ENCODE peak calls at places on chromosomes 13 and 19, in six cellular contexts. Q, I, S, U, L and Z are unnamed samples.

GRCh38 chr19:47625650-47626049 is 16.7 kb downstream of the BICRA start:
- DNase-seq in Q (no peak), I (no peak), L (no peak), U (no peak), S (no peak), Z (no peak)

GRCh38 chr13:74290324-74290773 is 156.1 kb upstream of the KLF12 start:
- DNase-seq in I (peak), L (peak), U (peak), S (peak), Q (no peak), Z (peak)

GRCh38 chr13:24348797-24349515 is 39.6 kb downstream of the C1QTNF9 start:
- DNase-seq in U (no peak), Q (no peak), S (no peak), I (no peak), L (no peak), Z (no peak)

GRCh38 chr19:50517704-50518075 is 4.0 kb upstream of the ASPDH start:
- DNase-seq in L (no peak), I (no peak), U (no peak), Q (no peak), S (no peak), Z (no peak)

GRCh38 chr19:12665646-12666304 is 767 bp downstream of the MAN2B1 start:
- DNase-seq in L (no peak), I (no peak), U (peak), S (peak), Q (no peak), Z (no peak)

GRCh38 chr13:94710881-94711560 is 1.3 kb downstream of the SOX21 start:
- DNase-seq in S (peak), Q (peak), I (no peak), U (no peak), L (peak), Z (peak)

GRCh38 chr19:14433454-14434156 is 499 bp downstream of the PKN1 start:
- DNase-seq in S (no peak), I (no peak), Q (peak), U (no peak), L (no peak), Z (no peak)

GRCh38 chr13:89282241-89282640 is 1611.1 kb downstream of the SLITRK5 start:
- DNase-seq in L (no peak), Q (no peak), S (no peak), I (no peak), U (no peak), Z (no peak)

GRCh38 chr13:44207476-44207875 is 166.1 kb upstream of the SERP2 start:
- DNase-seq in Q (no peak), S (no peak), I (no peak), U (no peak), L (no peak), Z (no peak)

GRCh38 chr13:76697277-76697676 is 188.9 kb downstream of the KCTD12 start:
- DNase-seq in Q (no peak), S (no peak), I (no peak), L (no peak), U (no peak), Z (peak)

GRCh38 chr19:46860846-46861690 is at the start of gene ARHGAP35:
- DNase-seq in L (peak), Q (peak), I (no peak), U (no peak), S (no peak), Z (no peak)

GRCh38 chr19:28522545-28522922 is 690.4 kb downstream of the UQCRFS1 start:
- DNase-seq in L (no peak), U (no peak), I (no peak), S (no peak), Q (peak), Z (no peak)

GRCh38 chr19:29771708-29772415 is 39.9 kb upstream of the CCNE1 start:
- DNase-seq in U (peak), L (peak), S (peak), Q (peak), I (peak), Z (peak)

GRCh38 chr13:100517706-100518105 is 70.9 kb downstream of the GGACT start:
- DNase-seq in Q (no peak), S (no peak), L (no peak), I (no peak), U (no peak), Z (no peak)

GRCh38 chr13:33287142-33287882 is 1.8 kb upstream of the STARD13 start:
- DNase-seq in U (no peak), I (no peak), L (no peak), S (no peak), Q (no peak), Z (no peak)

GRCh38 chr19:7873304-7874079 is 698 bp downstream of the PRR36 start:
- DNase-seq in I (no peak), L (no peak), U (no peak), S (no peak), Q (peak), Z (no peak)

GRCh38 chr19:45528149-45528743 is 21.0 kb downstream of the VASP start:
- DNase-seq in Q (peak), S (peak), I (no peak), L (peak), U (peak), Z (peak)

GRCh38 chr13:106373304-106373988 is 162.0 kb downstream of the EFNB2 start:
- DNase-seq in I (no peak), L (no peak), U (no peak), Q (no peak), S (no peak), Z (peak)

GRCh38 chr13:66359910-66360552 is 870.1 kb downstream of the PCDH9 start:
- DNase-seq in U (no peak), S (no peak), I (no peak), Q (no peak), L (no peak), Z (no peak)

GRCh38 chr13:42894765-42895181 is 97.3 kb downstream of the EPSTI1 start:
- DNase-seq in Q (no peak), S (no peak), I (no peak), U (peak), L (no peak), Z (no peak)

GRCh38 chr19:18437481-18438330 is at the start of gene ISYNA1:
- DNase-seq in L (peak), U (peak), S (peak), I (peak), Q (peak), Z (peak)

GRCh38 chr19:48982280-48982679 is 10.8 kb downstream of the GYS1 start:
- DNase-seq in S (no peak), I (no peak), Q (no peak), U (no peak), L (no peak), Z (no peak)

GRCh38 chr19:35959040-35959967 is 23.1 kb downstream of the LRFN3 start:
- DNase-seq in L (peak), S (no peak), U (no peak), I (no peak), Q (peak), Z (no peak)

GRCh38 chr19:49533551-49534488 is 6.0 kb downstream of the RCN3 start:
- DNase-seq in S (peak), Q (peak), U (peak), I (peak), L (peak), Z (peak)

GRCh38 chr19:38657633-38658222 is 10.3 kb downstream of the ACTN4 start:
- DNase-seq in L (no peak), I (no peak), Q (no peak), S (peak), U (peak), Z (peak)

GRCh38 chr13:35349673-35350278 is 126.7 kb downstream of the MAB21L1 start:
- DNase-seq in Q (no peak), U (no peak), S (peak), I (no peak), L (no peak), Z (no peak)

GRCh38 chr19:34493649-34494044 is 12.1 kb downstream of the WTIP start:
- DNase-seq in S (no peak), L (no peak), U (no peak), Q (no peak), I (no peak), Z (no peak)

GRCh38 chr19:34493038-34493648 is 11.6 kb downstream of the WTIP start:
- DNase-seq in I (no peak), S (no peak), L (no peak), U (no peak), Q (no peak), Z (no peak)

GRCh38 chr19:34495416-34495815 is 13.9 kb downstream of the WTIP start:
- DNase-seq in Q (no peak), U (no peak), I (no peak), S (no peak), L (no peak), Z (no peak)

GRCh38 chr19:34497112-34497805 is 15.7 kb downstream of the WTIP start:
- DNase-seq in Q (no peak), L (no peak), U (no peak), S (no peak), I (no peak), Z (no peak)

DNA sequence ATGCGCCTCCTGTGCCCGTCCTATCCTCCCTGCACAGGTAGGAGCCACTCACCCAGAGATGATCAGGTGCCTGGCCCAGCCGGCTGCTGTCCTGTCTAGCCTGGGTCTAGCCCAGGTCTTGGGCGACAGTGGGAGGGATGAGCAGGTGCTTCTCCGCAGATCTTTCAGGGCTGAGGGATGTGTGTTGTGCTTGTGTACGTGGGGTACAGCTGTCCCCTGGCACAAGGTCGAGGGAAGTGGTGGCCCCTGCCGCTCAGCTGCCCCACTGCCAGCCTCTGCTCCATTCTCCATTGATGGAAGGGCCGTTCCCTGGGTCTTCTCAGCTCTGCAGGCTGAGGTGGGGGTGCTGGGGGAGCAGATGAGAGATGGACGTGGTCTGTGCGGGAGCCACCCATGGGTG is 13.0 kb downstream of the WTIP start:
- DNase-seq in U (no peak), Q (no peak), S (no peak), L (no peak), I (no peak), Z (no peak)
- H2BK5ac ChIP-seq in U (no peak), Q (no peak), S (no peak), L (no peak), I (no peak), Z (no peak)

GRCh38 chr19:16463341-16463990 is 8.3 kb downstream of the EPS15L1 start:
- DNase-seq in L (no peak), U (no peak), I (no peak), S (no peak), Q (no peak), Z (no peak)

GRCh38 chr19:16462757-16463250 is 9.0 kb downstream of the EPS15L1 start:
- DNase-seq in Q (no peak), I (no peak), L (no peak), S (no peak), U (peak), Z (peak)

GRCh38 chr19:16463991-16464575 is 7.7 kb downstream of the EPS15L1 start:
- DNase-seq in U (peak), S (peak), I (no peak), L (no peak), Q (no peak), Z (peak)

GRCh38 chr19:16467581-16467980 is 4.2 kb downstream of the EPS15L1 start:
- DNase-seq in S (no peak), U (no peak), Q (no peak), I (no peak), L (no peak), Z (no peak)

GRCh38 chr19:16465239-16465638 is 6.5 kb downstream of the EPS15L1 start:
- DNase-seq in U (no peak), S (no peak), I (no peak), Q (no peak), L (no peak), Z (no peak)
- H3K27ac ChIP-seq in U (no peak), S (no peak), I (no peak), Q (no peak), L (no peak), Z (no peak)

GRCh38 chr19:4061178-4061682 is 5.5 kb downstream of the ZBTB7A start:
- DNase-seq in I (no peak), L (peak), S (no peak), Q (no peak), U (no peak), Z (no peak)

GRCh38 chr19:4062576-4063368 is 3.9 kb downstream of the ZBTB7A start:
- DNase-seq in S (no peak), Q (no peak), I (no peak), U (no peak), L (no peak), Z (no peak)

GRCh38 chr19:4060621-4061177 is 6.0 kb downstream of the ZBTB7A start:
- DNase-seq in S (no peak), U (no peak), Q (no peak), I (no peak), L (no peak), Z (no peak)

GRCh38 chr19:4063369-4064072 is 3.2 kb downstream of the ZBTB7A start:
- DNase-seq in S (peak), I (no peak), Q (no peak), U (no peak), L (peak), Z (no peak)

GRCh38 chr19:4061683-4062575 is 4.8 kb downstream of the ZBTB7A start:
- DNase-seq in L (peak), Q (no peak), U (no peak), S (no peak), I (no peak), Z (no peak)
- H2BK5ac ChIP-seq in L (no peak), Q (no peak), U (no peak), S (no peak), I (no peak), Z (no peak)

GRCh38 chr13:60398949-60399589 is 2.0 kb downstream of the TDRD3 start:
- DNase-seq in I (no peak), S (no peak), U (peak), L (no peak), Q (no peak), Z (peak)
- H3K27ac ChIP-seq in I (no peak), S (no peak), U (no peak), L (no peak), Q (no peak), Z (peak)

GRCh38 chr19:2456301-2456570 is 523 bp downstream of the LMNB2 start:
- DNase-seq in L (no peak), I (no peak), Q (no peak), U (no peak), S (no peak), Z (no peak)
- H2BK5ac ChIP-seq in L (no peak), I (peak), Q (no peak), U (no peak), S (no peak), Z (no peak)

DNA sequence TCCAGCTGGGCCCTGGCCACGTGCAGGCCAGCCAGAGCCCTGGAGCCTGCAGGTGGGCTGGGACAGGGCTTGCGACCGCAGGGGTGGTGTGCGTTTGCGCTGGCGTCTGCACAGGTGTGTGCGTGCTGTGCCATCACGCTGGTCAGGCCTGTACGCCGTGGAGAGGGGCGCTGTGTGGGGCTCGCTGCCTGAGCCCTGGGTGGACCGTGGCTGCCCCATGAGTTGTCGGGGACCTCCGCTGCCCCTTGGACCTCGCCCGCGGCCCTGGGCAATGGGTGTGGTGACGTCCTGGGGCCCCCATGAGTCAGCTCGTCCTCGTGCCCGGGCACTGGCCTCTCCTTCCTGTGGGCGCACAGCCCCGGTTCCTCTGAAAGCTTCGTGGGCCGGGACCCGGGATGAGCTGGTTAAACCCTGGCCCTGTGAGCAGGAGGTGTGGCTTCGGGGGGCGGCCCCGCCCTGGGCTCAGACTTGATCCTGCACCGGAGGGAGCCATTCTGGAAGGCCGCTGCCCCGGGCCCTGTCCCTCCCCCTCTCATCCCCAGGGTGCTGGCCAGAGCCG is 6.8 kb downstream of the CSNK1G2 start:
- DNase-seq in L (peak), U (no peak), I (no peak), S (no peak), Q (no peak), Z (no peak)
- H3K27ac ChIP-seq in L (no peak), U (no peak), I (no peak), S (no peak), Q (no peak), Z (no peak)

GRCh38 chr13:91174886-91175501 is 172.5 kb upstream of the MIR17HG start:
- DNase-seq in S (peak), Q (no peak), U (no peak), L (peak), I (no peak), Z (no peak)
- H2BK5ac ChIP-seq in S (no peak), Q (no peak), U (no peak), L (no peak), I (no peak), Z (no peak)

GRCh38 chr13:102814025-102814607 is 15.2 kb downstream of the BIVM start:
- DNase-seq in Q (no peak), I (no peak), S (no peak), U (no peak), L (no peak), Z (no peak)

GRCh38 chr13:102816633-102817032 is 17.7 kb downstream of the BIVM start:
- DNase-seq in S (no peak), U (no peak), L (no peak), Q (no peak), I (no peak), Z (no peak)

GRCh38 chr13:102815788-102816187 is 16.9 kb downstream of the BIVM start:
- DNase-seq in U (no peak), S (no peak), L (no peak), I (no peak), Q (no peak), Z (no peak)

GRCh38 chr13:102814793-102815192 is 15.9 kb downstream of the BIVM start:
- DNase-seq in I (no peak), S (no peak), U (no peak), Q (no peak), L (no peak), Z (no peak)

GRCh38 chr13:102812616-102813287 is 13.8 kb downstream of the BIVM start:
- DNase-seq in S (peak), Q (no peak), I (no peak), U (peak), L (no peak), Z (peak)
- H3K27ac ChIP-seq in S (no peak), Q (no peak), I (no peak), U (no peak), L (no peak), Z (peak)

GRCh38 chr13:40394304-40394983 is 272.0 kb downstream of the FOXO1 start:
- DNase-seq in I (no peak), Q (no peak), U (no peak), S (no peak), L (no peak), Z (no peak)

GRCh38 chr13:40399756-40400155 is 266.7 kb downstream of the FOXO1 start:
- DNase-seq in L (no peak), U (no peak), I (no peak), S (no peak), Q (no peak), Z (no peak)

GRCh38 chr13:40402931-40403412 is 263.5 kb downstream of the FOXO1 start:
- DNase-seq in S (peak), L (no peak), U (peak), Q (no peak), I (no peak), Z (peak)

GRCh38 chr13:40401911-40402776 is 264.3 kb downstream of the FOXO1 start:
- DNase-seq in Q (no peak), I (no peak), S (peak), U (peak), L (no peak), Z (peak)

GRCh38 chr13:40398060-40398459 is 268.4 kb downstream of the FOXO1 start:
- DNase-seq in Q (no peak), S (no peak), L (no peak), I (no peak), U (no peak), Z (no peak)
- H2BK5ac ChIP-seq in Q (no peak), S (no peak), L (no peak), I (no peak), U (no peak), Z (no peak)